ENCODE peak calls at places on chromosomes 3 and 15, in seven cellular contexts. P is stimulated activated naive B cell treated with anti-CD40 and anti-IgM and Interleukin-4, amounts not matched to agents 10 μg/mL and 1 μg/mL and 100 μg/mL, for 72 hours; B is HTR-8/SVneo; L is NCI-H2171 treated with DMSO at 0.1 percent for 48 hours; N is CD4-positive, alpha-beta T cell; A is GM03348; V is cardiac muscle cell. K is an unnamed sample.

GRCh38 chr3:73815966-73816365 is 191.2 kb upstream of the PDZRN3 start:
- DNase-seq in L (no peak), V (no peak), B (no peak), N (no peak), A (no peak), P (no peak), K (no peak)

GRCh38 chr15:60372223-60372622 is 25.6 kb downstream of the ANXA2 start:
- DNase-seq in A (no peak), L (no peak), B (no peak), P (no peak), V (no peak), N (no peak), K (no peak)

GRCh38 chr3:135965506-135966348 is at the start of gene PPP2R3A:
- DNase-seq in N (peak), A (peak), L (peak), V (peak), P (peak), B (peak), K (peak)

GRCh38 chr15:51600114-51600513 is 22.5 kb downstream of the DMXL2 start:
- DNase-seq in N (no peak), P (no peak), V (no peak), L (no peak), B (no peak), A (no peak), K (no peak)

GRCh38 chr15:97081666-97082226 is 751.2 kb downstream of the NR2F2 start:
- DNase-seq in A (no peak), V (no peak), P (no peak), N (no peak), L (no peak), B (peak), K (no peak)

GRCh38 chr15:47756872-47757271 is 39.6 kb downstream of the SEMA6D start:
- DNase-seq in L (no peak), N (no peak), B (peak), V (no peak), P (no peak), A (peak), K (no peak)

GRCh38 chr15:67641453-67641852 is 99.0 kb downstream of the MAP2K5 start:
- DNase-seq in L (no peak), A (no peak), V (no peak), N (no peak), B (no peak), P (no peak), K (no peak)

GRCh38 chr15:73892446-73893226 is 19.3 kb downstream of the TBC1D21 start:
- DNase-seq in P (no peak), B (no peak), A (no peak), L (no peak), V (no peak), N (no peak), K (no peak)

GRCh38 chr15:76310470-76311070 is 699 bp downstream of the ETFA start:
- DNase-seq in V (peak), A (peak), N (no peak), B (peak), P (no peak), L (no peak), K (peak)

GRCh38 chr3:29099775-29100174 is 181.1 kb upstream of the RBMS3 start:
- DNase-seq in N (no peak), B (no peak), P (no peak), V (no peak), L (no peak), A (no peak), K (no peak)

GRCh38 chr3:29773481-29773880 is 492.6 kb downstream of the RBMS3 start:
- DNase-seq in P (no peak), N (no peak), B (no peak), V (no peak), A (no peak), L (no peak), K (no peak)

GRCh38 chr3:46029953-46030543 is 2.8 kb upstream of the XCR1 start:
- DNase-seq in A (no peak), B (no peak), V (no peak), N (no peak), P (no peak), L (no peak), K (no peak)

GRCh38 chr15:35738370-35738769 is 192.4 kb upstream of the DPH6 start:
- DNase-seq in P (no peak), A (no peak), N (no peak), V (no peak), B (no peak), L (no peak), K (no peak)

GRCh38 chr3:42262525-42262924 is 3.5 kb downstream of the CCK start:
- DNase-seq in B (peak), V (no peak), N (no peak), A (peak), L (no peak), P (no peak), K (no peak)

GRCh38 chr3:134058728-134059601 is 29.2 kb upstream of the SLCO2A1 start:
- DNase-seq in L (no peak), B (no peak), V (no peak), A (no peak), P (no peak), N (no peak), K (no peak)

GRCh38 chr15:52103217-52104207 is 9.1 kb downstream of the BCL2L10 start:
- DNase-seq in L (no peak), A (peak), B (peak), P (no peak), N (no peak), V (no peak), K (no peak)

GRCh38 chr15:43086551-43086950 is 19.3 kb downstream of the UBR1 start:
- DNase-seq in V (no peak), N (no peak), A (peak), B (no peak), P (no peak), L (no peak), K (no peak)

GRCh38 chr15:31299588-31300207 is 26.9 kb upstream of the KLF13 start:
- DNase-seq in P (no peak), L (no peak), A (no peak), B (no peak), V (no peak), N (no peak), K (no peak)

GRCh38 chr3:66763294-66763693 is 234.8 kb upstream of the KBTBD8 start:
- DNase-seq in A (peak), L (no peak), B (no peak), N (no peak), V (no peak), P (no peak), K (peak)

K was measured in cerebellar cortex.